ENCODE peak calls at places on chromosomes 12 and 14, in eight cellular contexts. One of them, this sample, is unnamed.

GRCh38 chr14:39265032-39265431 is 31.3 kb downstream of the MIA2 start:
- DNase-seq in right cardiac atrium: no peak
- DNase-seq in B cell: no peak
- DNase-seq in effector CD8-positive, alpha-beta T cell: no peak
- DNase-seq in HCT116: peak
- DNase-seq in suprapubic skin: no peak
- DNase-seq in lower leg skin: no peak
- DNase-seq in GM12865: no peak
- DNase-seq in this sample: no peak

GRCh38 chr12:1350055-1350933 is 244.1 kb downstream of the FBXL14 start:
- DNase-seq in right cardiac atrium: no peak
- DNase-seq in B cell: no peak
- DNase-seq in effector CD8-positive, alpha-beta T cell: no peak
- DNase-seq in HCT116: no peak
- DNase-seq in suprapubic skin: no peak
- DNase-seq in lower leg skin: no peak
- DNase-seq in GM12865: no peak
- DNase-seq in this sample: no peak

GRCh38 chr14:55139696-55140509 is 10.9 kb downstream of the LGALS3 start:
- DNase-seq in right cardiac atrium: no peak
- DNase-seq in B cell: no peak
- DNase-seq in effector CD8-positive, alpha-beta T cell: no peak
- DNase-seq in HCT116: no peak
- DNase-seq in suprapubic skin: no peak
- DNase-seq in lower leg skin: no peak
- DNase-seq in GM12865: no peak
- DNase-seq in this sample: no peak

GRCh38 chr14:97699026-97699425 is 901.8 kb downstream of the VRK1 start:
- DNase-seq in right cardiac atrium: no peak
- DNase-seq in B cell: no peak
- DNase-seq in effector CD8-positive, alpha-beta T cell: no peak
- DNase-seq in HCT116: no peak
- DNase-seq in suprapubic skin: no peak
- DNase-seq in lower leg skin: no peak
- DNase-seq in GM12865: no peak
- DNase-seq in this sample: no peak

GRCh38 chr12:45279916-45280547 is 64.1 kb downstream of the ANO6 start:
- DNase-seq in right cardiac atrium: no peak
- DNase-seq in B cell: no peak
- DNase-seq in effector CD8-positive, alpha-beta T cell: no peak
- DNase-seq in HCT116: no peak
- DNase-seq in suprapubic skin: no peak
- DNase-seq in lower leg skin: no peak
- DNase-seq in GM12865: no peak
- DNase-seq in this sample: no peak

GRCh38 chr14:62501021-62501750 is 544.1 kb downstream of the KCNH5 start:
- DNase-seq in right cardiac atrium: no peak
- DNase-seq in B cell: no peak
- DNase-seq in effector CD8-positive, alpha-beta T cell: no peak
- DNase-seq in HCT116: no peak
- DNase-seq in suprapubic skin: no peak
- DNase-seq in lower leg skin: no peak
- DNase-seq in GM12865: no peak
- DNase-seq in this sample: no peak

GRCh38 chr12:53695148-53696138 is 19.6 kb upstream of the ATP5MC2 start:
- DNase-seq in right cardiac atrium: peak
- DNase-seq in B cell: peak
- DNase-seq in effector CD8-positive, alpha-beta T cell: no peak
- DNase-seq in HCT116: peak
- DNase-seq in suprapubic skin: no peak
- DNase-seq in lower leg skin: no peak
- DNase-seq in GM12865: no peak
- DNase-seq in this sample: no peak

GRCh38 chr12:49541911-49542505 is 3.2 kb downstream of the KCNH3 start:
- DNase-seq in right cardiac atrium: no peak
- DNase-seq in B cell: peak
- DNase-seq in effector CD8-positive, alpha-beta T cell: no peak
- DNase-seq in HCT116: no peak
- DNase-seq in suprapubic skin: no peak
- DNase-seq in lower leg skin: no peak
- DNase-seq in GM12865: no peak
- DNase-seq in this sample: no peak

GRCh38 chr12:15861404-15861803 is 20.8 kb upstream of the STRAP start:
- DNase-seq in right cardiac atrium: no peak
- DNase-seq in B cell: no peak
- DNase-seq in effector CD8-positive, alpha-beta T cell: no peak
- DNase-seq in HCT116: no peak
- DNase-seq in suprapubic skin: no peak
- DNase-seq in lower leg skin: no peak
- DNase-seq in GM12865: no peak
- DNase-seq in this sample: no peak

GRCh38 chr14:102929349-102930137 is 7.1 kb downstream of the AMN start:
- DNase-seq in right cardiac atrium: peak
- DNase-seq in B cell: no peak
- DNase-seq in effector CD8-positive, alpha-beta T cell: no peak
- DNase-seq in HCT116: no peak
- DNase-seq in suprapubic skin: no peak
- DNase-seq in lower leg skin: no peak
- DNase-seq in GM12865: no peak
- DNase-seq in this sample: no peak

GRCh38 chr14:90291699-90292098 is 35.3 kb downstream of the PSMC1 start:
- DNase-seq in right cardiac atrium: no peak
- DNase-seq in B cell: no peak
- DNase-seq in effector CD8-positive, alpha-beta T cell: no peak
- DNase-seq in HCT116: no peak
- DNase-seq in suprapubic skin: no peak
- DNase-seq in lower leg skin: no peak
- DNase-seq in GM12865: no peak
- DNase-seq in this sample: no peak